ENCODE peak calls at places on chromosome 1, in four cellular contexts. J, T, R and U are unnamed samples. For H3K4me1, the result is how much of the 10 kb centered on the place peaks cover.

GRCh38 chr1:212077028-212077427 is 41.5 kb downstream of the DTL start:
- DNase-seq in J (no peak), T (no peak), R (no peak), U (no peak)

GRCh38 chr1:41664861-41665640 is 180.6 kb upstream of the EDN2 start:
- DNase-seq in J (no peak), T (no peak), R (peak), U (peak)

GRCh38 chr1:98870959-98871903 is 133.4 kb downstream of the PLPPR5 start:
- DNase-seq in J (no peak), T (peak), R (no peak), U (no peak)

GRCh38 chr1:77889671-77890070 is 1.2 kb downstream of the NEXN start:
- DNase-seq in J (no peak), T (no peak), R (peak), U (no peak)

GRCh38 chr1:33298623-33299277 is 22.1 kb downstream of the A3GALT2 start:
- DNase-seq in J (peak), T (peak), R (peak), U (peak)

GRCh38 chr1:116232989-116233514 is 121.9 kb downstream of the MAB21L3 start:
- DNase-seq in J (no peak), T (peak), R (no peak), U (peak)

GRCh38 chr1:183209533-183210158 is 23.6 kb downstream of the LAMC2 start:
- DNase-seq in J (no peak), T (no peak), R (peak), U (no peak)

GRCh38 chr1:76187436-76187835 is 112.9 kb downstream of the ST6GALNAC3 start:
- DNase-seq in J (no peak), T (no peak), R (no peak), U (no peak)

GRCh38 chr1:74609810-74610371 is 63.7 kb downstream of the ERICH3 start:
- DNase-seq in J (no peak), T (no peak), R (no peak), U (no peak)

GRCh38 chr1:242876021-242876420 is 351.5 kb upstream of the PLD5 start:
- DNase-seq in J (no peak), T (no peak), R (no peak), U (no peak)

GRCh38 chr1:93699676-93700168 is 18.1 kb upstream of the BCAR3 start:
- DNase-seq in J (no peak), T (no peak), R (no peak), U (no peak)

GRCh38 chr1:10958614-10959013 is 53.8 kb upstream of the TARDBP start:
- DNase-seq in J (no peak), T (no peak), R (no peak), U (no peak)

GRCh38 chr1:54399765-54400164 is 6.4 kb downstream of the SSBP3 start:
- DNase-seq in J (no peak), T (no peak), R (no peak), U (no peak)

GRCh38 chr1:29519733-29520132 is 283.4 kb downstream of the PTPRU start:
- DNase-seq in J (no peak), T (no peak), R (no peak), U (no peak)

GRCh38 chr1:210098376-210098775 is 134.2 kb upstream of the SERTAD4 start:
- DNase-seq in J (no peak), T (no peak), R (peak), U (no peak)

GRCh38 chr1:87766737-87767136 is 438.1 kb downstream of the LMO4 start:
- DNase-seq in J (no peak), T (no peak), R (no peak), U (no peak)

GRCh38 chr1:94698759-94699502 is 121.2 kb upstream of the SLC44A3 start:
- DNase-seq in J (no peak), T (no peak), R (peak), U (no peak)

GRCh38 chr1:66282343-66282852 is 251.6 kb upstream of the SGIP1 start:
- DNase-seq in J (peak), T (no peak), R (no peak), U (no peak)
- H3K27ac ChIP-seq in J (no peak), T (no peak), R (no peak), U (peak)

GRCh38 chr1:204711947-204712701 is 26.6 kb upstream of the LRRN2 start:
- DNase-seq in J (no peak), T (peak), R (no peak), U (no peak)
- H3K4me1 ChIP-seq in J (under half), T (under half), R (under half), U (under half)

GRCh38 chr1:154418898-154419619 is 13.9 kb downstream of the IL6R start:
- DNase-seq in J (peak), T (no peak), R (peak), U (no peak)

GRCh38 chr1:154419620-154420020 is 14.5 kb downstream of the IL6R start:
- DNase-seq in J (peak), T (no peak), R (peak), U (peak)

GRCh38 chr1:154422521-154422920 is 17.4 kb downstream of the IL6R start:
- DNase-seq in J (peak), T (no peak), R (peak), U (no peak)

GRCh38 chr1:154420172-154420571 is 15.0 kb downstream of the IL6R start:
- DNase-seq in J (peak), T (no peak), R (peak), U (peak)

GRCh38 chr1:154420961-154421924 is 16.1 kb downstream of the IL6R start:
- DNase-seq in J (peak), T (no peak), R (peak), U (no peak)
- H3K27ac ChIP-seq in J (no peak), T (no peak), R (peak), U (peak)

GRCh38 chr1:153389394-153389793 is 1.5 kb downstream of the S100A8 start:
- DNase-seq in J (no peak), T (no peak), R (no peak), U (no peak)
- H3K4me1 ChIP-seq in J (under half), T (under half), R (under half), U (under half)

GRCh38 chr1:201399352-201400126 is 415 bp upstream of the LAD1 start:
- DNase-seq in J (no peak), T (no peak), R (no peak), U (peak)
- H3K27ac ChIP-seq in J (no peak), T (no peak), R (no peak), U (no peak)